ENCODE peak calls at places on chromosomes 4 and X, in six cellular contexts. H is GM12878, R is K562, G is HL-60, D is SK-N-SH, X is H1. C is an unnamed sample.

GRCh38 chrX:103417370-103417769 is 41.0 kb downstream of the BEX3 start:
- DNase-seq in H (no peak), R (no peak), G (no peak), D (no peak), X (no peak), C (no peak)

GRCh38 chr4:118981839-118982381 is 93.3 kb downstream of the SYNPO2 start:
- DNase-seq in H (no peak), R (peak; percentile 48), G (peak; percentile 68), D (peak; percentile 73), X (peak; percentile 56), C (peak; percentile 56)

GRCh38 chr4:95547708-95548471 is 883 bp downstream of the UNC5C start:
- DNase-seq in H (no peak), R (no peak), G (peak; percentile 61), D (no peak), X (peak; percentile 75), C (no peak)

GRCh38 chr4:8374851-8375649 is 65.5 kb downstream of the ACOX3 start:
- DNase-seq in H (no peak), R (no peak), G (no peak), D (no peak), X (no peak), C (no peak)

GRCh38 chr4:155047755-155048154 is 160.7 kb upstream of the NPY2R start:
- DNase-seq in H (no peak), R (no peak), G (no peak), D (no peak), X (no peak), C (no peak)

GRCh38 chrX:138082881-138083280 is 517.0 kb downstream of the ZIC3 start:
- DNase-seq in H (no peak), R (no peak), G (no peak), D (no peak), X (no peak), C (no peak)

GRCh38 chr4:40227284-40227683 is 30.5 kb downstream of the RHOH start:
- DNase-seq in H (peak; percentile 77), R (no peak), G (peak; percentile 35), D (no peak), X (no peak), C (no peak)

GRCh38 chrX:110758781-110759180 is 36.8 kb downstream of the CHRDL1 start:
- DNase-seq in H (no peak), R (no peak), G (no peak), D (no peak), X (no peak), C (no peak)

GRCh38 chrX:22526339-22526738 is 253.6 kb downstream of the CBLL2 start:
- DNase-seq in H (peak; percentile 71), R (no peak), G (no peak), D (no peak), X (no peak), C (no peak)

GRCh38 chr4:179836179-179837075 is 2394.2 kb upstream of the AGA start:
- DNase-seq in H (no peak), R (no peak), G (peak; percentile 79), D (no peak), X (no peak), C (no peak)

GRCh38 chrX:126237524-126237923 is 71.4 kb upstream of the DCAF12L2 start:
- DNase-seq in H (no peak), R (no peak), G (no peak), D (no peak), X (no peak), C (no peak)

GRCh38 chrX:110412971-110413726 is 54.5 kb downstream of the RTL9 start:
- DNase-seq in H (no peak), R (peak; percentile 83), G (peak; percentile 65), D (peak; percentile 74), X (peak; percentile 75), C (peak; percentile 28)

GRCh38 chr4:26131711-26132110 is 189.1 kb upstream of the RBPJ start:
- DNase-seq in H (peak; percentile 89), R (no peak), G (no peak), D (no peak), X (no peak), C (no peak)
- TF ChIP-seq GABPA in H (peak; percentile 41), R (no peak), G (no peak), D (no peak), X (no peak), C (no peak)

GRCh38 chrX:10620121-10620699 is at the start of gene MID1:
- DNase-seq in H (no peak), R (no peak), G (no peak), D (peak; percentile 78), X (peak; percentile 60), C (no peak)

GRCh38 chrX:10617186-10617963 is 3.0 kb downstream of the MID1 start:
- DNase-seq in H (no peak), R (no peak), G (no peak), D (no peak), X (no peak), C (no peak)

GRCh38 chrX:10619311-10620015 is 922 bp downstream of the MID1 start:
- DNase-seq in H (no peak), R (no peak), G (no peak), D (peak; percentile 13), X (no peak), C (no peak)

GRCh38 chrX:10617964-10618342 is 2.4 kb downstream of the MID1 start:
- DNase-seq in H (no peak), R (no peak), G (no peak), D (peak; percentile 11), X (no peak), C (no peak)

DNA sequence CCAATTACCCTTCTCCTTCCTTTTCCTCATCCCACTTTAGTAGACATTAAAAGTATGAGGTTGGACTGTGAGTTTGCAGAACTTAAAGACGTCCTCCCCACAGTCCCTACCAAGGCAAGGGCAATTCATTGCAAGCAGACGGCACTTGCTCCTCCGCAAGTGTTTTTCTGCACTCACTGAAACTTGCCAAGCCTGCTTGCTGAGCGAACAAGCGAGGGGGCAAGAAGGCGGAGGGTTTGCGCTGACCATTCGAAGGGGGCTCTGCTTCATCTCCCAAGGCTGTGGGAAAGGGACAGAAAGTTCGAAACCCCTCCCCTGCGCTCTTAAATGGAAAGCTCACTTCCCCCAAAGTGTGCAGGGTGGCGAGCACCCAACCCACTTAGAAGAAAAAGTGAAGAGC is 1.5 kb downstream of the MID1 start:
- DNase-seq in H (no peak), R (no peak), G (no peak), D (no peak), X (no peak), C (no peak)
- TF ChIP-seq GABPA in H (no peak), R (no peak), G (no peak), D (no peak), X (no peak), C (no peak)

GRCh38 chrX:39966186-39966585 is 131.6 kb downstream of the BCOR start:
- DNase-seq in H (no peak), R (no peak), G (no peak), D (no peak), X (no peak), C (no peak)

GRCh38 chrX:39969826-39970569 is 127.8 kb downstream of the BCOR start:
- DNase-seq in H (no peak), R (no peak), G (no peak), D (no peak), X (no peak), C (no peak)

GRCh38 chrX:39967348-39967747 is 130.4 kb downstream of the BCOR start:
- DNase-seq in H (no peak), R (no peak), G (no peak), D (no peak), X (no peak), C (no peak)

GRCh38 chrX:39971760-39972159 is 126.0 kb downstream of the BCOR start:
- DNase-seq in H (no peak), R (no peak), G (no peak), D (no peak), X (no peak), C (no peak)

DNA sequence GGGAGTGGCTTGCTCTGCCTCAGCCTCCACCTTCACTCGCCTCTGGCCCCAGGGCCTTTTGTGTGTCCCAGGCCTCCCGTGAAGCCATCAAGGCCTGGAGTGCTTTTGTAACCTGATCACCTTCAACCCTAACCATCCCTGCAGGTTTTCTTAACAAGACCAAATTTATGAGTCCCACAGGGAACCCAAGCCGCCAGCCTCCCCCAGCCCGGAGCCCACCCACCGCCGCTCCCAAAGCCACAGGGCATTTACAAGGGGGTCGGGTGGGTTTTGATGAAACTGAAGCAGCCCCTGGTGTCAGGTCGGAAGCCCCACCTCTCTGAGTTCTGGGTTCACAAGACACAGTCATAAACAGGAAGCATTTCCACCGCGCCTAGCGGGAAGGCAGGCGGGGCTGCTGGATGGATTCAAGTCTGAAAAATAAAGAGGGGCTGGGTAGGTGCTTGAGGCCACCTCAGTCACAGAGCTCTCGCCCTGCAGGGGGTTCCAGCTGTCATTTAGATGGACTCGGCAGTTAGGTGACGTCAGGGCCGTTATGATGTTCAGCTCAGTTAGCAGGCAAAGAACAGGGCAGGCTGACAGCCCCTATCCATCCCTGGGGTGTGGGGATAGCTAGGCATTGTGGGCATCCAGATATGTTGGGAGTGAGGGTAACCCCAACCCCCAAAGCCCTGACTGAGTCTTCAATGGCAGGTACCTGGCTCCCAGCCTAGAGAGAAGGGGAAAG is 128.5 kb downstream of the BCOR start:
- DNase-seq in H (no peak), R (no peak), G (no peak), D (no peak), X (peak; percentile 50), C (no peak)
- TF ChIP-seq GABPA in H (no peak), R (no peak), G (no peak), D (no peak), X (no peak), C (no peak)

GRCh38 chr4:15413623-15414019 is 14.2 kb upstream of the C1QTNF7 start:
- DNase-seq in H (no peak), R (no peak), G (no peak), D (no peak), X (no peak), C (no peak)

GRCh38 chr4:15405069-15405468 is 22.8 kb upstream of the C1QTNF7 start:
- DNase-seq in H (no peak), R (no peak), G (no peak), D (no peak), X (no peak), C (no peak)

GRCh38 chr4:15413010-15413622 is 14.7 kb upstream of the C1QTNF7 start:
- DNase-seq in H (no peak), R (no peak), G (no peak), D (no peak), X (no peak), C (no peak)

GRCh38 chr4:15414601-15415091 is 13.2 kb upstream of the C1QTNF7 start:
- DNase-seq in H (no peak), R (no peak), G (no peak), D (no peak), X (no peak), C (no peak)

DNA sequence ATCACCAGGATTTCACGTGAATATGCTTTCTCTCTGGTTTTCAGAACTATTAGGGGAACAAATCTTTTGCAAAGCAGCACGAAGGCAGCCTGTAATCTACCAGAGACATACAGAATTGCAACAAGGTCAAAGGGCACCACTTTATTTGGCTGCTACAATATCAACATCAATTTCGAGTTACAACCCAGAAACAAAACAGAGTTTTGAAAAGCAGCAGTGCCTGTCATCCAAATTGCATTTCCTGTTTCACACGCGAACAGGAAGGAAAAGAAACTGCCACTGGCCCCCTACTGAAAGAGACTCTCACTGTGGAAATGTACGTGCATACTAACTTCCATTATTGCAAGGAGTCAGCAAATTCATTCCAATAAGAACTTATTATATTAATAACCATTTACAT is 17.1 kb upstream of the C1QTNF7 start:
- DNase-seq in H (no peak), R (no peak), G (peak; percentile 71), D (peak; percentile 23), X (no peak), C (no peak)
- TF ChIP-seq GABPA in H (no peak), R (no peak), G (no peak), D (no peak), X (no peak), C (no peak)

C was measured in HepG2.